ENCODE peak calls at places on chromosomes 5 and 9, in six cellular contexts. N is heart left ventricle, X is GM12891, Z is endothelial cell of umbilical vein, C is uterus, B is HCT116. I is an unnamed sample.

GRCh38 chr5:143445726-143446125 is 42.2 kb upstream of the NR3C1 start:
- DNase-seq in B (no peak), N (no peak), Z (no peak), X (no peak), C (no peak), I (no peak)

GRCh38 chr5:180366303-180366702 is 13.2 kb upstream of the GFPT2 start:
- DNase-seq in X (no peak), C (no peak), B (no peak), Z (peak), N (no peak), I (no peak)

GRCh38 chr5:533243-534005 is 9.2 kb upstream of the SLC9A3 start:
- DNase-seq in Z (no peak), X (no peak), N (peak), C (no peak), B (no peak), I (no peak)

GRCh38 chr5:103259705-103260355 is 1.3 kb downstream of the MACIR start:
- DNase-seq in N (no peak), B (no peak), Z (no peak), C (peak), X (no peak), I (no peak)

GRCh38 chr9:27426717-27427645 is 97.1 kb upstream of the IFNK start:
- DNase-seq in C (no peak), X (no peak), Z (no peak), N (no peak), B (no peak), I (no peak)

GRCh38 chr9:86308687-86309086 is 26.3 kb upstream of the ISCA1 start:
- DNase-seq in Z (no peak), C (no peak), B (no peak), N (no peak), X (no peak), I (no peak)

GRCh38 chr9:109971226-109971625 is 191.2 kb downstream of the PALM2AKAP2 start:
- DNase-seq in X (no peak), N (no peak), B (no peak), C (no peak), Z (no peak), I (no peak)

GRCh38 chr5:172939045-172939444 is 20.2 kb upstream of the RPL26L1 start:
- DNase-seq in X (no peak), Z (no peak), B (peak), C (no peak), N (peak), I (no peak)

GRCh38 chr5:132370241-132370820 is 821 bp downstream of the SLC22A5 start:
- DNase-seq in X (no peak), B (no peak), C (no peak), N (no peak), Z (no peak), I (no peak)

GRCh38 chr5:179900707-179901106 is 7.0 kb downstream of the TBC1D9B start:
- DNase-seq in C (no peak), B (no peak), N (no peak), X (no peak), Z (no peak), I (no peak)

GRCh38 chr9:34123682-34124081 is 2.8 kb downstream of the DCAF12 start:
- DNase-seq in Z (no peak), B (no peak), C (no peak), X (no peak), N (peak), I (peak)

GRCh38 chr9:110049699-110050450 is 158.1 kb downstream of the C9orf152 start:
- DNase-seq in B (no peak), C (peak), X (no peak), Z (no peak), N (peak), I (peak)

GRCh38 chr9:131276107-131276888 is at the start of gene FAM78A:
- DNase-seq in X (no peak), B (no peak), C (no peak), Z (peak), N (peak), I (no peak)

GRCh38 chr5:75461679-75462078 is 49.8 kb downstream of the CERT1 start:
- DNase-seq in Z (no peak), X (no peak), C (no peak), B (no peak), N (no peak), I (no peak)

GRCh38 chr5:24067208-24067607 is 559.8 kb downstream of the PRDM9 start:
- DNase-seq in X (no peak), Z (no peak), C (no peak), N (no peak), B (no peak), I (no peak)
- TF ChIP-seq POLR2A in X (no peak), Z (no peak), C (no peak), N (no peak), B (no peak), I (no peak)

GRCh38 chr9:125787715-125788114 is 40.5 kb downstream of the PBX3 start:
- DNase-seq in N (no peak), B (no peak), Z (no peak), C (no peak), X (no peak), I (no peak)

GRCh38 chr9:125785187-125785840 is 38.1 kb downstream of the PBX3 start:
- DNase-seq in N (no peak), B (no peak), C (no peak), X (no peak), Z (peak), I (no peak)

GRCh38 chr9:125789196-125789595 is 42.0 kb downstream of the PBX3 start:
- DNase-seq in Z (no peak), B (no peak), X (no peak), C (no peak), N (no peak), I (no peak)

GRCh38 chr9:125782718-125783117 is 35.5 kb downstream of the PBX3 start:
- DNase-seq in Z (no peak), X (no peak), B (no peak), N (no peak), C (no peak), I (no peak)

DNA sequence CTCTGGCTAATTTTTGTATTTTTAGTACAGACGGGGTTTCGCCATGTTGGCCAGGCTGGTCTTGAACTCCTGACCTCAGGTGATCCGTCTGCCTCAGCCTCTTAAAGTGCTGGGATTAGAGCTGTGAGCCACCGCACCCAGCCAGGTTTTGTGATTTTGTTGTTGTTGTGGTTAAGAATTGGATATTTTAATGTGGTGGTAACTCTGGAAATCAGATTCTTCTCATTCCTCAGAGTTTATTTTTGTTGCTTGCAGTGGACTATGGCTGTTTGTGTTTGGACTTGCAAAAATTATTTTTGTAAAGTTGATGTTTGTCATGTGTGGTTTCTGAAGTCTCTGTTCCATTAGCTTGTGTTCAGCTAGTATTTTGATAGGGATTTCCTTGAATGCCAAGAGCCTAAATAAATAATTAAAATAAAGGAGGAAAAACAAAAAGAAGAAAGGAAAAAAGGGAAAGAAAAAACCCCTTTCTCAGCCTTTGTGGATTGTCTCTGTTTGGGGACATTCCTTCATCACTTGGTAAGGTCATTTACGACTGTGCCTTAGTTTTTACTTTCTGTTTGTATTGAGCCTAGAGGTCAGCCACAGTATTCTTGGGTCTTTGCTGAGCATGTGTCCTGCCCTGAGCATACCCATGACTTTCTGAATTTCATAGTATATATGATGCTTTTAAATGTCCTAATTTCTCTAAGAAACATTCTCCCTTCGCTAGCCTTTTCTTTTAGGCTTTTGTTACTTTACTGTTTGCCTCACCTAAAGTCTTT is 37.3 kb downstream of the PBX3 start:
- DNase-seq in Z (no peak), B (no peak), C (no peak), N (no peak), X (no peak), I (no peak)
- TF ChIP-seq POLR2A in Z (no peak), B (no peak), C (no peak), N (no peak), X (no peak), I (no peak)

GRCh38 chr9:277595-278330 is 63.1 kb downstream of the DOCK8 start:
- DNase-seq in C (no peak), Z (no peak), N (no peak), B (no peak), X (no peak), I (no peak)

GRCh38 chr9:270657-271237 is 56.1 kb downstream of the DOCK8 start:
- DNase-seq in Z (no peak), X (no peak), N (no peak), B (no peak), C (no peak), I (no peak)

GRCh38 chr9:268616-269015 is 54.0 kb downstream of the DOCK8 start:
- DNase-seq in B (no peak), N (no peak), C (no peak), X (no peak), Z (no peak), I (no peak)

GRCh38 chr9:274101-274500 is 59.4 kb downstream of the DOCK8 start:
- DNase-seq in N (no peak), C (no peak), X (no peak), Z (no peak), B (no peak), I (no peak)

GRCh38 chr9:272251-273213 is 57.9 kb downstream of the DOCK8 start:
- DNase-seq in B (no peak), X (peak), C (peak), N (peak), Z (no peak), I (no peak)
- TF ChIP-seq POLR2A in B (no peak), X (peak), C (no peak), N (no peak), Z (no peak), I (no peak)

DNA sequence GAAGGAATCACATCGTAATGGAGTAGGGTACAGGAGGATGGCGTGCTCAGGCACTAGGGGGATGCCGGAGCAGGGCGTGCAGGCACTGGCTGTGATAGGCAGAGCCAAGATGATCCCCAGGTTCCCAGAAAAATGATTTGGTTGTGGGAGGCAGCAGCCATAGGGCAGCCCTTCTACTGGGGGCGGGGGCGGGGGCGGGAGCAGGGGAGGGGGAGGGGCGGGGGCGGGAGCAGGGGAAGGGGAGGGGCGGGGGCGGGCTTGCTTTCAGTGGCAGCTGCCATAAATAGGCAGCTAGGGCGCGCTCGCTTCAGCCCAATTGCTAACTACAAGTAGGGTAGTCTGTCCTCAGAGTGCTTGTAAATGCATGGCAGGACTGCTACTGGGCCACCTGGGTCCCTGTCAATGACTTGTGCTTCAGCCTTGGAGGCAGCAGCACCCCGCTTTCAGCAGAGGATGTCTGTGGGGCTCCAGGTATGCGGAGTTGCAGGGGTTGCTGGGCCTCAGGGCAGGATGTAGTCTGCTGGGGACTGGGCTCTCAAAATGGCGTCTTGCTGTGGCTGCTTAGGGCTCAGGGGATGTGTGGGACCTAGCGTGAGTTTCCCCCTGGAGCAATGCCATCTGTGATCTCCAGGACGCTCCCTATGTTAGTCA is 354.3 kb downstream of the RAB3C start:
- DNase-seq in C (no peak), B (no peak), X (no peak), N (no peak), Z (no peak), I (no peak)
- TF ChIP-seq POLR2A in C (no peak), B (no peak), X (no peak), N (no peak), Z (no peak), I (no peak)

GRCh38 chr5:7043797-7044196 is 330.6 kb downstream of the TENT4A start:
- DNase-seq in Z (no peak), N (no peak), C (no peak), B (no peak), X (no peak), I (no peak)
- TF ChIP-seq POLR2A in Z (no peak), N (no peak), C (no peak), B (no peak), X (no peak), I (no peak)

GRCh38 chr9:15157371-15157770 is 149.6 kb downstream of the TTC39B start:
- DNase-seq in X (no peak), N (no peak), B (no peak), C (no peak), Z (no peak), I (no peak)
- TF ChIP-seq POLR2A in X (no peak), N (no peak), B (no peak), C (no peak), Z (no peak), I (no peak)